ENCODE peak calls at places on chromosomes 4 and X, in five cellular contexts. V is mesenchymal stem cell, W is H9, P is mesendoderm, G is IMR-90. N is an unnamed sample.

GRCh38 chrX:13001961-13002671 is 27.2 kb downstream of the TMSB4X start:
- DNase-seq in V (no peak), W (no peak), P (no peak), G (peak), N (no peak)

GRCh38 chr4:30718021-30718888 is 1.9 kb upstream of the PCDH7 start:
- DNase-seq in V (peak), W (peak), P (peak), G (peak), N (peak)

GRCh38 chrX:9952313-9952712 is 14.8 kb upstream of the CLDN34 start:
- DNase-seq in V (no peak), W (no peak), P (no peak), G (no peak), N (no peak)

GRCh38 chrX:65932173-65933084 is 107.5 kb downstream of the VSIG4 start:
- DNase-seq in V (no peak), W (no peak), P (peak), G (no peak), N (no peak)

GRCh38 chr4:1594871-1595788 is 89.0 kb downstream of the FAM53A start:
- DNase-seq in V (no peak), W (no peak), P (no peak), G (no peak), N (no peak)

GRCh38 chrX:63250253-63250868 is 100.8 kb downstream of the SPIN4 start:
- DNase-seq in V (peak), W (peak), P (peak), G (peak), N (peak)

GRCh38 chr4:67273676-67274075 is 271.6 kb downstream of the CENPC start:
- DNase-seq in V (no peak), W (no peak), P (no peak), G (no peak), N (no peak)

GRCh38 chr4:180947421-180947820 is 1295.8 kb upstream of the TENM3 start:
- DNase-seq in V (no peak), W (no peak), P (no peak), G (peak), N (no peak)

GRCh38 chr4:151325320-151326246 is at the start of gene SH3D19:
- DNase-seq in V (peak), W (peak), P (peak), G (peak), N (peak)

GRCh38 chr4:163548481-163549243 is 54.2 kb downstream of the TMA16 start:
- DNase-seq in V (peak), W (no peak), P (peak), G (peak), N (peak)

GRCh38 chr4:8283631-8284121 is 14.1 kb downstream of the HTRA3 start:
- DNase-seq in V (no peak), W (peak), P (peak), G (no peak), N (no peak)

GRCh38 chrX:10239611-10240064 is 82.9 kb downstream of the CLCN4 start:
- DNase-seq in V (peak), W (no peak), P (no peak), G (peak), N (no peak)

GRCh38 chr4:94455081-94455480 is 3.3 kb downstream of the PDLIM5 start:
- DNase-seq in V (peak), W (no peak), P (no peak), G (peak), N (no peak)

GRCh38 chrX:48101443-48101842 is 29.0 kb upstream of the SPACA5B start:
- DNase-seq in V (no peak), W (no peak), P (no peak), G (no peak), N (no peak)

GRCh38 chr4:137510866-137511265 is 21.4 kb downstream of the PCDH18 start:
- DNase-seq in V (peak), W (no peak), P (peak), G (peak), N (no peak)

GRCh38 chr4:54368861-54369260 is 139.8 kb downstream of the PDGFRA start:
- DNase-seq in V (peak), W (no peak), P (no peak), G (peak), N (no peak)

GRCh38 chrX:63656871-63657580 is 128.0 kb downstream of the ARHGEF9 start:
- DNase-seq in V (peak), W (no peak), P (peak), G (peak), N (no peak)

GRCh38 chr4:14336656-14337055 is 665.6 kb upstream of the CPEB2 start:
- DNase-seq in V (no peak), W (no peak), P (no peak), G (no peak), N (no peak)

GRCh38 chrX:107117993-107118321 is 665 bp downstream of the RBM41 start:
- DNase-seq in V (peak), W (no peak), P (peak), G (no peak), N (peak)

GRCh38 chr4:53113433-53114215 is 251.5 kb downstream of the RASL11B start:
- DNase-seq in V (no peak), W (no peak), P (no peak), G (peak), N (no peak)

GRCh38 chr4:186807131-186807530 is 83.5 kb upstream of the FAT1 start:
- DNase-seq in V (no peak), W (no peak), P (no peak), G (no peak), N (no peak)

GRCh38 chr4:166481739-166482138 is 608.7 kb downstream of the TLL1 start:
- DNase-seq in V (no peak), W (no peak), P (no peak), G (no peak), N (no peak)

GRCh38 chrX:102765217-102765616 is 44.7 kb downstream of the GPRASP3 start:
- DNase-seq in V (peak), W (no peak), P (no peak), G (peak), N (no peak)

GRCh38 chrX:78316310-78316709 is 11.1 kb downstream of the CYSLTR1 start:
- DNase-seq in V (no peak), W (no peak), P (no peak), G (no peak), N (no peak)

GRCh38 chr4:138633505-138633904 is 382.1 kb upstream of the NOCT start:
- DNase-seq in V (no peak), W (no peak), P (no peak), G (no peak), N (no peak)

GRCh38 chr4:40820101-40820500 is 70.3 kb downstream of the NSUN7 start:
- DNase-seq in V (no peak), W (peak), P (no peak), G (no peak), N (no peak)

GRCh38 chr4:6619466-6620255 is 20.8 kb upstream of the MRFAP1 start:
- DNase-seq in V (no peak), W (no peak), P (no peak), G (no peak), N (no peak)

GRCh38 chr4:142434519-142435224 is 411.4 kb downstream of the INPP4B start:
- DNase-seq in V (no peak), W (peak), P (peak), G (no peak), N (no peak)

GRCh38 chrX:103453655-103454054 is 65.6 kb downstream of the RAB40A start:
- DNase-seq in V (peak), W (no peak), P (no peak), G (peak), N (no peak)

GRCh38 chrX:130082244-130083106 is 27.8 kb downstream of the ELF4 start:
- DNase-seq in V (peak), W (no peak), P (no peak), G (no peak), N (no peak)

GRCh38 chrX:129741880-129742758 is 3.3 kb downstream of the XPNPEP2 start:
- DNase-seq in V (no peak), W (peak), P (peak), G (no peak), N (peak)

GRCh38 chr4:87093443-87094123 is 126.8 kb downstream of the KLHL8 start:
- DNase-seq in V (peak), W (peak), P (peak), G (peak), N (peak)

GRCh38 chr4:71550220-71551190 is 211.7 kb downstream of the SLC4A4 start:
- DNase-seq in V (peak), W (no peak), P (peak), G (peak), N (no peak)

GRCh38 chrX:110657073-110657472 is 138.5 kb downstream of the CHRDL1 start:
- DNase-seq in V (no peak), W (no peak), P (no peak), G (no peak), N (no peak)

GRCh38 chrX:134443020-134443419 is 16.9 kb upstream of the HPRT1 start:
- DNase-seq in V (no peak), W (no peak), P (no peak), G (no peak), N (no peak)

GRCh38 chrX:145727476-145727875 is 90.2 kb upstream of the SLITRK2 start:
- DNase-seq in V (no peak), W (no peak), P (peak), G (no peak), N (no peak)

GRCh38 chrX:136209016-136209738 is 42.0 kb downstream of the MAP7D3 start:
- DNase-seq in V (peak), W (peak), P (peak), G (peak), N (no peak)

GRCh38 chrX:6203462-6204215 is 25.0 kb downstream of the NLGN4X start:
- DNase-seq in V (no peak), W (no peak), P (peak), G (no peak), N (no peak)

GRCh38 chrX:50432760-50433377 is 37.8 kb downstream of the DGKK start:
- DNase-seq in V (no peak), W (peak), P (peak), G (no peak), N (peak)
- H2AK5ac ChIP-seq in V (no peak), W (no peak), P (no peak), G (no peak), N (no peak)

GRCh38 chrX:114037515-114037914 is 546.4 kb upstream of the HTR2C start:
- DNase-seq in V (no peak), W (no peak), P (peak), G (no peak), N (no peak)
- H3K23ac ChIP-seq in V (no peak), W (no peak), P (no peak), G (no peak), N (no peak)

GRCh38 chr4:4443821-4444220 is 56.9 kb downstream of the NSG1 start:
- DNase-seq in V (peak), W (no peak), P (peak), G (peak), N (no peak)
- H2AK5ac ChIP-seq in V (peak), W (no peak), P (no peak), G (no peak), N (no peak)

GRCh38 chrX:21912989-21913388 is 27.5 kb upstream of the SMS start:
- DNase-seq in V (no peak), W (no peak), P (no peak), G (no peak), N (no peak)

GRCh38 chrX:21911481-21911880 is 29.0 kb upstream of the SMS start:
- DNase-seq in V (no peak), W (no peak), P (no peak), G (no peak), N (no peak)

GRCh38 chrX:21907250-21907649 is 33.3 kb upstream of the SMS start:
- DNase-seq in V (peak), W (no peak), P (no peak), G (peak), N (no peak)

GRCh38 chrX:21912220-21912619 is 28.3 kb upstream of the SMS start:
- DNase-seq in V (no peak), W (no peak), P (no peak), G (no peak), N (no peak)
- H3K23ac ChIP-seq in V (no peak), W (no peak), P (no peak), G (no peak), N (no peak)

DNA sequence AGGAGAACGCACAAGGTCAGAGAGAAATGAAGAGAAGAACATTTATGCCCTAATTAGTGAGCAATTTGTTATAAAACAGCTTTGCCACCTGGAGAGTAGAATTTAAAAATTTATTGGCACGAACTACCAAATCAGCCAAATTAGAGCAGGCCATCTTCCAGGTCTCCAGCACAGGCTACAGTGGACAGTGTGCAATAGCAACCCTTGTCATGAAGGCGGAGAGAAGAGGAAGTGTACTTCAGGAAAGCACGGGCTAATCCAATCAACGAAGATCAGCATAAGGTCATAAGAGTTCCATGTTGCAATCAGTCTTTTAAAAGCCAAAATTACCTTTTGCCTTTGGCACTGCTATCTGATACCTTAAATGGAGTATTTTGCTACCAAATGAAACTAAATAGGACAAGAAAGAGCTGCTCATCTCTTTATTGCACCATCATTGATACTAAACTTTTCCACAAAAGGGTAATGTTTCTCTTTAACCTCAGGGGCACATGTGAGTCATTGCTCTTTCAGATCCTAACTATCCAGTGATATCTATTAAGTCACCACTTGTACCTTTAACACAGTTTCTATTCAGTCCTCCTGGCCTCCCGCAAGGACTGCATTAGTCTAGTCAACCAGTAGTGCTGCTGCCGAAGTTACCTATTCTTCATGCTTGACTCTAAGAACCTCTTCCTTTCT is 19.9 kb downstream of the ANK2 start:
- DNase-seq in V (peak), W (no peak), P (no peak), G (no peak), N (no peak)
- H2AK5ac ChIP-seq in V (no peak), W (no peak), P (no peak), G (no peak), N (no peak)

GRCh38 chr4:123871351-123871750 is 474.8 kb downstream of the SPRY1 start:
- DNase-seq in V (no peak), W (no peak), P (peak), G (no peak), N (no peak)
- H3K23ac ChIP-seq in V (no peak), W (no peak), P (no peak), G (no peak), N (no peak)